ENCODE peak calls at places on chromosomes 5 and 9, in five cellular contexts. J is IMR-90, A is neural crest cell, R is GM19239, X is nephron progenitor cell. L is an unnamed sample.

GRCh38 chr5:54446169-54446786 is 9.2 kb upstream of the HSPB3 start:
- DNase-seq in A (no peak), X (no peak), R (no peak), J (no peak), L (no peak)

GRCh38 chr9:134346151-134346550 is 19.9 kb downstream of the RXRA start:
- DNase-seq in X (no peak), J (peak; percentile 7), A (no peak), R (no peak), L (no peak)

GRCh38 chr5:176647870-176648466 is 684 bp downstream of the TSPAN17 start:
- DNase-seq in J (no peak), X (peak; percentile 33), A (no peak), R (no peak), L (no peak)

GRCh38 chr5:90119531-90119940 is 290.0 kb downstream of the CETN3 start:
- DNase-seq in A (no peak), J (no peak), R (no peak), X (no peak), L (no peak)

GRCh38 chr9:133597316-133597957 is 11.8 kb downstream of the FAM163B start:
- DNase-seq in J (no peak), A (no peak), X (no peak), R (no peak), L (no peak)

GRCh38 chr9:127197861-127198430 is 66.6 kb upstream of the GARNL3 start:
- DNase-seq in X (no peak), R (no peak), J (peak; percentile 51), A (no peak), L (no peak)

GRCh38 chr5:36301858-36302603 is at the start of gene RANBP3L:
- DNase-seq in X (peak; percentile 8), R (no peak), J (peak; percentile 56), A (no peak), L (no peak)

GRCh38 chr5:119032653-119033052 is 38.2 kb upstream of the DMXL1 start:
- DNase-seq in X (no peak), A (no peak), J (peak; percentile 59), R (no peak), L (no peak)

GRCh38 chr5:516338-516925 is 7.8 kb downstream of the SLC9A3 start:
- DNase-seq in A (no peak), R (no peak), J (no peak), X (no peak), L (no peak)

GRCh38 chr5:68406767-68407232 is 191.2 kb downstream of the PIK3R1 start:
- DNase-seq in X (no peak), R (peak; percentile 36), A (peak; percentile 51), J (no peak), L (no peak)

GRCh38 chr5:147388171-147388977 is 121.5 kb downstream of the DPYSL3 start:
- DNase-seq in R (no peak), X (no peak), A (no peak), J (no peak), L (no peak)

GRCh38 chr9:87682618-87683017 is 43.3 kb upstream of the CTSL start:
- DNase-seq in R (no peak), J (no peak), X (no peak), A (no peak), L (no peak)

GRCh38 chr9:17134843-17135577 is at the start of gene CNTLN:
- DNase-seq in R (peak; percentile 63), A (peak; percentile 98), J (peak; percentile 85), X (peak; percentile 96), L (peak; percentile 68)

GRCh38 chr5:95899040-95899439 is 62.6 kb downstream of the ELL2 start:
- DNase-seq in J (no peak), A (no peak), X (no peak), R (no peak), L (no peak)

GRCh38 chr9:109100543-109101201 is 19.1 kb downstream of the TMEM245 start:
- DNase-seq in X (no peak), J (no peak), R (no peak), A (no peak), L (no peak)

GRCh38 chr5:67998709-67999251 is 216.8 kb upstream of the PIK3R1 start:
- DNase-seq in A (no peak), J (peak; percentile 38), R (no peak), X (no peak), L (no peak)

GRCh38 chr5:139495644-139496435 is 13.3 kb upstream of the STING1 start:
- DNase-seq in J (peak; percentile 89), X (no peak), A (no peak), R (no peak), L (no peak)

GRCh38 chr5:107466233-107466769 is 204.4 kb downstream of the EFNA5 start:
- DNase-seq in A (no peak), J (peak; percentile 66), R (no peak), X (peak; percentile 56), L (no peak)

GRCh38 chr5:93891491-93892480 is 150.4 kb upstream of the POU5F2 start:
- DNase-seq in A (no peak), J (no peak), R (no peak), X (no peak), L (no peak)

GRCh38 chr9:127826253-127826913 is 23.7 kb downstream of the FPGS start:
- DNase-seq in A (no peak), J (no peak), X (no peak), R (no peak), L (no peak)

GRCh38 chr9:126328415-126328814 is 1.8 kb downstream of the MVB12B start:
- DNase-seq in R (no peak), J (no peak), X (no peak), A (no peak), L (no peak)

GRCh38 chr9:109315889-109316640 is 4.8 kb downstream of the EPB41L4B start:
- DNase-seq in R (no peak), J (peak; percentile 18), A (no peak), X (no peak), L (no peak)

GRCh38 chr9:128554155-128554862 is 1.9 kb downstream of the SPTAN1 start:
- DNase-seq in A (peak; percentile 5), J (peak; percentile 93), R (no peak), X (peak; percentile 63), L (peak; percentile 37)

GRCh38 chr5:141870226-141870625 is 8.0 kb downstream of the PCDH1 start:
- DNase-seq in X (no peak), A (no peak), J (no peak), R (no peak), L (no peak)

GRCh38 chr9:96617439-96618185 is 2.0 kb downstream of the CDC14B start:
- DNase-seq in X (peak; percentile 36), A (no peak), J (no peak), R (no peak), L (no peak)

GRCh38 chr9:107633375-107633774 is 143.8 kb upstream of the KLF4 start:
- DNase-seq in J (no peak), A (no peak), X (no peak), R (no peak), L (no peak)

GRCh38 chr5:151557466-151557865 is 33.7 kb downstream of the FAT2 start:
- DNase-seq in J (no peak), X (no peak), R (no peak), A (no peak), L (no peak)

GRCh38 chr9:19023078-19023477 is 9.9 kb downstream of the SAXO1 start:
- DNase-seq in R (no peak), J (no peak), A (no peak), X (no peak), L (no peak)

GRCh38 chr5:82277987-82278710 is at the start of gene RPS23:
- DNase-seq in J (peak; percentile 90), R (peak; percentile 62), A (peak; percentile 81), X (peak; percentile 84), L (peak; percentile 87)

GRCh38 chr5:142390303-142390840 is 65.6 kb upstream of the SPRY4 start:
- DNase-seq in A (no peak), J (no peak), R (no peak), X (no peak), L (no peak)

GRCh38 chr5:65874241-65874640 is 52.1 kb upstream of the ERBIN start:
- DNase-seq in J (peak; percentile 72), A (no peak), R (no peak), X (no peak), L (no peak)

L was measured in activated naive CD8-positive, alpha-beta T cell treated with anti-CD3 and anti-CD28 coated beads, Interleukin-2, amount 50 U/mL, for 24 hours.